ENCODE peak calls at places on chromosomes 6 and 20, in four cellular contexts. V, U, X and K are unnamed samples.

GRCh38 chr6:9521152-9521530 is 893.7 kb downstream of the TFAP2A start:
- DNase-seq in V (no peak), X (no peak), U (no peak), K (no peak)

GRCh38 chr20:45970646-45971424 is 1.2 kb downstream of the ZNF335 start:
- DNase-seq in V (peak), U (peak), X (peak), K (no peak)

GRCh38 chr6:156849806-156850205 is 72.6 kb downstream of the ARID1B start:
- DNase-seq in U (no peak), X (no peak), V (no peak), K (no peak)

GRCh38 chr6:13924949-13925881 is at the start of gene RNF182:
- DNase-seq in V (no peak), X (no peak), U (no peak), K (no peak)

GRCh38 chr6:79301290-79301689 is 66.8 kb upstream of the HMGN3 start:
- DNase-seq in U (no peak), X (no peak), V (no peak), K (no peak)

GRCh38 chr6:147220345-147220744 is 16.1 kb downstream of the STXBP5 start:
- DNase-seq in U (no peak), V (no peak), X (no peak), K (no peak)

GRCh38 chr6:53767941-53768340 is 26.9 kb upstream of the LRRC1 start:
- DNase-seq in X (no peak), U (no peak), V (no peak), K (no peak)

GRCh38 chr6:130602151-130602770 is 224.9 kb upstream of the SMLR1 start:
- DNase-seq in X (peak), V (no peak), U (peak), K (no peak)

GRCh38 chr6:12182676-12183075 is 107.5 kb upstream of the EDN1 start:
- DNase-seq in X (peak), U (no peak), V (no peak), K (no peak)

GRCh38 chr6:103983000-103983399 is 876.7 kb downstream of the HACE1 start:
- DNase-seq in V (no peak), U (no peak), X (no peak), K (no peak)

GRCh38 chr20:48416002-48416401 is 411.8 kb downstream of the PREX1 start:
- DNase-seq in X (peak), U (no peak), V (no peak), K (no peak)

GRCh38 chr6:149015224-149015876 is 268.5 kb downstream of the UST start:
- DNase-seq in V (no peak), X (no peak), U (peak), K (no peak)

GRCh38 chr6:117547688-117548621 is 54.4 kb downstream of the GOPC start:
- DNase-seq in V (peak), X (peak), U (peak), K (peak)

GRCh38 chr6:5490495-5491069 is 229.3 kb downstream of the FARS2 start:
- DNase-seq in X (no peak), V (no peak), U (no peak), K (no peak)

GRCh38 chr6:125356888-125357287 is 55.1 kb upstream of the HDDC2 start:
- DNase-seq in U (no peak), X (no peak), V (no peak), K (no peak)

GRCh38 chr6:151263967-151264366 is 24.2 kb downstream of the AKAP12 start:
- DNase-seq in V (peak), U (no peak), X (no peak), K (no peak)

GRCh38 chr6:48744948-48745347 is 634.0 kb upstream of the PTCHD4 start:
- DNase-seq in U (peak), V (no peak), X (no peak), K (no peak)

GRCh38 chr20:34921436-34921835 is 34.2 kb downstream of the GSS start:
- DNase-seq in X (no peak), U (no peak), V (no peak), K (no peak)

GRCh38 chr20:59925359-59925758 is 8.1 kb downstream of the SYCP2 start:
- DNase-seq in U (no peak), V (no peak), X (no peak), K (no peak)

GRCh38 chr6:33197431-33198048 is 2.9 kb downstream of the RXRB start:
- DNase-seq in X (peak), U (peak), V (no peak), K (peak)

GRCh38 chr6:25359191-25359861 is 80.2 kb downstream of the CARMIL1 start:
- DNase-seq in U (peak), X (no peak), V (no peak), K (no peak)

GRCh38 chr20:51529027-51529749 is 13.3 kb downstream of the NFATC2 start:
- DNase-seq in U (peak), V (no peak), X (peak), K (no peak)

GRCh38 chr20:5448449-5449118 is 131.8 kb upstream of the PROKR2 start:
- DNase-seq in X (peak), U (peak), V (no peak), K (peak)

GRCh38 chr6:166687538-166688259 is 60.6 kb upstream of the RPS6KA2 start:
- DNase-seq in U (no peak), V (no peak), X (no peak), K (no peak)

GRCh38 chr6:101402618-101403002 is 9.1 kb downstream of the GRIK2 start:
- DNase-seq in X (no peak), V (no peak), U (no peak), K (no peak)

GRCh38 chr6:36025932-36026327 is 1.5 kb upstream of the SLC26A8 start:
- DNase-seq in V (no peak), X (no peak), U (peak), K (no peak)

GRCh38 chr6:87588756-87589407 is 905 bp downstream of the RARS2 start:
- DNase-seq in V (no peak), X (no peak), U (no peak), K (no peak)

GRCh38 chr6:51959744-51960383 is 127.5 kb downstream of the PKHD1 start:
- DNase-seq in U (peak), X (peak), V (peak), K (peak)

GRCh38 chr6:156854466-156855161 is 77.4 kb downstream of the ARID1B start:
- DNase-seq in U (no peak), V (no peak), X (no peak), K (no peak)